ENCODE peak calls at places on chromosomes 6 and 20, in six cellular contexts. One of them, this sample, is unnamed.

GRCh38 chr6:16420715-16421461 is 182.5 kb downstream of the GMPR start:
- DNase-seq in C1 segment of cervical spinal cord: no peak
- DNase-seq in H9: no peak
- DNase-seq in astrocyte of the spinal cord: peak
- DNase-seq in activated CD8-positive, alpha-beta memory T cell treated with anti-CD3 and anti-CD28 coated beads, Interleukin-2, amount 50 U/mL, for 48 hours: no peak
- DNase-seq in testis: no peak
- DNase-seq in this sample: no peak

GRCh38 chr6:135334169-135334568 is 153.1 kb downstream of the MYB start:
- DNase-seq in C1 segment of cervical spinal cord: no peak
- DNase-seq in H9: no peak
- DNase-seq in astrocyte of the spinal cord: peak
- DNase-seq in activated CD8-positive, alpha-beta memory T cell treated with anti-CD3 and anti-CD28 coated beads, Interleukin-2, amount 50 U/mL, for 48 hours: no peak
- DNase-seq in testis: no peak
- DNase-seq in this sample: no peak

GRCh38 chr6:3202999-3203696 is 24.3 kb downstream of the TUBB2B start:
- DNase-seq in C1 segment of cervical spinal cord: no peak
- DNase-seq in H9: no peak
- DNase-seq in astrocyte of the spinal cord: peak
- DNase-seq in activated CD8-positive, alpha-beta memory T cell treated with anti-CD3 and anti-CD28 coated beads, Interleukin-2, amount 50 U/mL, for 48 hours: no peak
- DNase-seq in testis: no peak
- DNase-seq in this sample: no peak

GRCh38 chr6:166597711-166598440 is 11.4 kb upstream of the RAMACL start:
- DNase-seq in C1 segment of cervical spinal cord: peak
- DNase-seq in H9: no peak
- DNase-seq in astrocyte of the spinal cord: no peak
- DNase-seq in activated CD8-positive, alpha-beta memory T cell treated with anti-CD3 and anti-CD28 coated beads, Interleukin-2, amount 50 U/mL, for 48 hours: no peak
- DNase-seq in testis: no peak
- DNase-seq in this sample: no peak

GRCh38 chr6:159978291-159979135 is 9.6 kb downstream of the IGF2R start:
- DNase-seq in C1 segment of cervical spinal cord: no peak
- DNase-seq in H9: no peak
- DNase-seq in astrocyte of the spinal cord: no peak
- DNase-seq in activated CD8-positive, alpha-beta memory T cell treated with anti-CD3 and anti-CD28 coated beads, Interleukin-2, amount 50 U/mL, for 48 hours: no peak
- DNase-seq in testis: no peak
- DNase-seq in this sample: no peak

GRCh38 chr6:32154514-32155161 is 697 bp downstream of the PPT2 start:
- DNase-seq in C1 segment of cervical spinal cord: peak
- DNase-seq in H9: peak
- DNase-seq in astrocyte of the spinal cord: peak
- DNase-seq in activated CD8-positive, alpha-beta memory T cell treated with anti-CD3 and anti-CD28 coated beads, Interleukin-2, amount 50 U/mL, for 48 hours: peak
- DNase-seq in testis: peak
- DNase-seq in this sample: peak

GRCh38 chr6:87731818-87732661 is 30.0 kb upstream of the AKIRIN2 start:
- DNase-seq in C1 segment of cervical spinal cord: peak
- DNase-seq in H9: no peak
- DNase-seq in astrocyte of the spinal cord: peak
- DNase-seq in activated CD8-positive, alpha-beta memory T cell treated with anti-CD3 and anti-CD28 coated beads, Interleukin-2, amount 50 U/mL, for 48 hours: no peak
- DNase-seq in testis: peak
- DNase-seq in this sample: no peak

GRCh38 chr6:42454428-42454791 is 2.7 kb upstream of the TRERF1 start:
- DNase-seq in C1 segment of cervical spinal cord: peak
- DNase-seq in H9: peak
- DNase-seq in astrocyte of the spinal cord: no peak
- DNase-seq in activated CD8-positive, alpha-beta memory T cell treated with anti-CD3 and anti-CD28 coated beads, Interleukin-2, amount 50 U/mL, for 48 hours: no peak
- DNase-seq in testis: peak
- DNase-seq in this sample: no peak

GRCh38 chr6:12577124-12577845 is 139.3 kb upstream of the PHACTR1 start:
- DNase-seq in C1 segment of cervical spinal cord: no peak
- DNase-seq in H9: no peak
- DNase-seq in astrocyte of the spinal cord: peak
- DNase-seq in activated CD8-positive, alpha-beta memory T cell treated with anti-CD3 and anti-CD28 coated beads, Interleukin-2, amount 50 U/mL, for 48 hours: no peak
- DNase-seq in testis: no peak
- DNase-seq in this sample: no peak

GRCh38 chr6:42136508-42137191 is 5.8 kb downstream of the C6orf132 start:
- DNase-seq in C1 segment of cervical spinal cord: no peak
- DNase-seq in H9: peak
- DNase-seq in astrocyte of the spinal cord: peak
- DNase-seq in activated CD8-positive, alpha-beta memory T cell treated with anti-CD3 and anti-CD28 coated beads, Interleukin-2, amount 50 U/mL, for 48 hours: peak
- DNase-seq in testis: no peak
- DNase-seq in this sample: no peak

GRCh38 chr20:36063916-36064660 is 90.5 kb upstream of the EPB41L1 start:
- DNase-seq in C1 segment of cervical spinal cord: no peak
- DNase-seq in H9: no peak
- DNase-seq in astrocyte of the spinal cord: no peak
- DNase-seq in activated CD8-positive, alpha-beta memory T cell treated with anti-CD3 and anti-CD28 coated beads, Interleukin-2, amount 50 U/mL, for 48 hours: no peak
- DNase-seq in testis: peak
- DNase-seq in this sample: no peak

GRCh38 chr20:23874747-23875146 is 4.8 kb downstream of the CST5 start:
- DNase-seq in C1 segment of cervical spinal cord: no peak
- DNase-seq in H9: no peak
- DNase-seq in astrocyte of the spinal cord: no peak
- DNase-seq in activated CD8-positive, alpha-beta memory T cell treated with anti-CD3 and anti-CD28 coated beads, Interleukin-2, amount 50 U/mL, for 48 hours: no peak
- DNase-seq in testis: no peak
- DNase-seq in this sample: no peak

GRCh38 chr20:5197847-5198650 is 71.2 kb downstream of the CDS2 start:
- DNase-seq in C1 segment of cervical spinal cord: no peak
- DNase-seq in H9: no peak
- DNase-seq in astrocyte of the spinal cord: no peak
- DNase-seq in activated CD8-positive, alpha-beta memory T cell treated with anti-CD3 and anti-CD28 coated beads, Interleukin-2, amount 50 U/mL, for 48 hours: no peak
- DNase-seq in testis: peak
- DNase-seq in this sample: no peak

GRCh38 chr6:17816921-17817611 is 110.3 kb upstream of the NUP153 start:
- DNase-seq in C1 segment of cervical spinal cord: no peak
- DNase-seq in H9: no peak
- DNase-seq in astrocyte of the spinal cord: peak
- DNase-seq in activated CD8-positive, alpha-beta memory T cell treated with anti-CD3 and anti-CD28 coated beads, Interleukin-2, amount 50 U/mL, for 48 hours: no peak
- DNase-seq in testis: no peak
- DNase-seq in this sample: no peak

GRCh38 chr20:44198872-44199271 is 11.7 kb downstream of the OSER1 start:
- DNase-seq in C1 segment of cervical spinal cord: no peak
- DNase-seq in H9: no peak
- DNase-seq in astrocyte of the spinal cord: no peak
- DNase-seq in activated CD8-positive, alpha-beta memory T cell treated with anti-CD3 and anti-CD28 coated beads, Interleukin-2, amount 50 U/mL, for 48 hours: no peak
- DNase-seq in testis: no peak
- DNase-seq in this sample: no peak

GRCh38 chr6:37624606-37625574 is 72.8 kb downstream of the MDGA1 start:
- DNase-seq in C1 segment of cervical spinal cord: peak
- DNase-seq in H9: no peak
- DNase-seq in astrocyte of the spinal cord: no peak
- DNase-seq in activated CD8-positive, alpha-beta memory T cell treated with anti-CD3 and anti-CD28 coated beads, Interleukin-2, amount 50 U/mL, for 48 hours: peak
- DNase-seq in testis: peak
- DNase-seq in this sample: no peak